ENCODE peak calls at places on chromosomes 7 and 10, in five cellular contexts. W, B, C, Z and L are unnamed samples.

GRCh38 chr7:598899-599298 is 79.3 kb upstream of the PDGFA start:
- DNase-seq in B (no peak), W (no peak), C (no peak), Z (no peak), L (no peak)

GRCh38 chr7:116258734-116259133 is 48.4 kb downstream of the TES start:
- DNase-seq in W (no peak), Z (no peak), C (no peak), B (peak; percentile 79), L (no peak)

GRCh38 chr7:130649004-130649790 is 19.4 kb downstream of the COPG2 start:
- DNase-seq in W (no peak), B (peak; percentile 86), C (no peak), Z (no peak), L (no peak)

GRCh38 chr7:125899577-125899976 is 970.0 kb upstream of the POT1 start:
- DNase-seq in B (no peak), C (no peak), W (no peak), Z (no peak), L (no peak)

GRCh38 chr7:36787933-36788378 is 63.7 kb upstream of the AOAH start:
- DNase-seq in B (no peak), Z (no peak), W (no peak), C (no peak), L (no peak)

GRCh38 chr10:114274616-114275453 is 35.8 kb downstream of the VWA2 start:
- DNase-seq in B (no peak), Z (no peak), C (no peak), W (no peak), L (no peak)

GRCh38 chr7:158819571-158820203 is 9.6 kb downstream of the ESYT2 start:
- DNase-seq in C (no peak), W (no peak), B (no peak), Z (no peak), L (no peak)

GRCh38 chr10:58963723-58964124 is 212.7 kb upstream of the PHYHIPL start:
- DNase-seq in B (no peak), C (no peak), Z (no peak), W (no peak), L (no peak)

GRCh38 chr7:50227623-50228618 is 76.6 kb upstream of the IKZF1 start:
- DNase-seq in W (no peak), B (no peak), Z (no peak), C (no peak), L (no peak)

GRCh38 chr10:23291551-23292334 is 52.9 kb downstream of the C10orf67 start:
- DNase-seq in B (no peak), C (no peak), W (no peak), Z (no peak), L (no peak)

GRCh38 chr7:4144801-4145470 is 537.2 kb upstream of the FOXK1 start:
- DNase-seq in W (peak; percentile 70), Z (no peak), B (peak; percentile 28), C (no peak), L (peak; percentile 46)

GRCh38 chr7:82430518-82431465 is 12.8 kb downstream of the CACNA2D1 start:
- DNase-seq in B (peak; percentile 86), C (no peak), Z (no peak), W (no peak), L (no peak)

GRCh38 chr10:95814011-95814727 is 58.2 kb downstream of the ENTPD1 start:
- DNase-seq in Z (no peak), C (no peak), B (peak; percentile 89), W (no peak), L (no peak)

GRCh38 chr10:77904110-77904860 is 22.3 kb downstream of the DLG5 start:
- DNase-seq in W (no peak), Z (no peak), C (no peak), B (no peak), L (no peak)

GRCh38 chr7:50641442-50642405 is 76.5 kb upstream of the DDC start:
- DNase-seq in C (no peak), Z (no peak), B (no peak), W (no peak), L (no peak)

GRCh38 chr10:74825033-74825370 is 1.4 kb upstream of the KAT6B start:
- DNase-seq in C (no peak), B (no peak), W (peak; percentile 69), Z (peak; percentile 56), L (peak; percentile 70)

DNA sequence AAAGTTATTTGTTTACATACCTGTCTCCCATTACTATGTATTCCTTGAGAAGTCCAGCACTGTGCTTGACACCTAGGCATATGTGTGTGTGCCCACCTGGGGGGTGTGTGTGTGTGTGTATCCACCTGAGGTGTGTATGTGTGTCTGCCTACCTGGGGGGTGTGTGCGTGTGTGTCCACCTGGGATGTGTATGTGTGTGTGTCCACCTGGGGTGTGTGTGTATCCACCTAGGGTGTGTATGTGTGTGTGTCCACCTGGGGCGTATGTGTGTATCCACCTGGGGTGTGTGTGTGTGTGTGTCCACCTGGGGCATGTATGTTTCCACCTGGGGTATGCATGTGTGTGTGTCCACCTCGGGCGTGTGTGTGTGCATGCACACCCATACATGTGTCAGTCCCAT is 603.5 kb downstream of the PHTF2 start:
- DNase-seq in C (no peak), W (no peak), Z (no peak), B (no peak), L (no peak)
- H3K27ac ChIP-seq in C (no peak overlapping the region), W (no peak overlapping the region), Z (no peak overlapping the region), B (no peak overlapping the region), L (no peak overlapping the region)

GRCh38 chr7:100582650-100583049 is 3.3 kb downstream of the LRCH4 start:
- DNase-seq in B (no peak), W (no peak), C (no peak), Z (no peak), L (no peak)

GRCh38 chr7:100583132-100584045 is 2.5 kb downstream of the LRCH4 start:
- DNase-seq in C (no peak), B (peak; percentile 67), W (no peak), Z (no peak), L (peak; percentile 95)

GRCh38 chr7:100582041-100582579 is 3.8 kb downstream of the LRCH4 start:
- DNase-seq in W (no peak), Z (peak; percentile 79), B (no peak), C (no peak), L (no peak)

GRCh38 chr7:100578246-100579183 is 4.8 kb upstream of the SAP25 start:
- DNase-seq in W (no peak), B (no peak), Z (no peak), C (no peak), L (no peak)

DNA sequence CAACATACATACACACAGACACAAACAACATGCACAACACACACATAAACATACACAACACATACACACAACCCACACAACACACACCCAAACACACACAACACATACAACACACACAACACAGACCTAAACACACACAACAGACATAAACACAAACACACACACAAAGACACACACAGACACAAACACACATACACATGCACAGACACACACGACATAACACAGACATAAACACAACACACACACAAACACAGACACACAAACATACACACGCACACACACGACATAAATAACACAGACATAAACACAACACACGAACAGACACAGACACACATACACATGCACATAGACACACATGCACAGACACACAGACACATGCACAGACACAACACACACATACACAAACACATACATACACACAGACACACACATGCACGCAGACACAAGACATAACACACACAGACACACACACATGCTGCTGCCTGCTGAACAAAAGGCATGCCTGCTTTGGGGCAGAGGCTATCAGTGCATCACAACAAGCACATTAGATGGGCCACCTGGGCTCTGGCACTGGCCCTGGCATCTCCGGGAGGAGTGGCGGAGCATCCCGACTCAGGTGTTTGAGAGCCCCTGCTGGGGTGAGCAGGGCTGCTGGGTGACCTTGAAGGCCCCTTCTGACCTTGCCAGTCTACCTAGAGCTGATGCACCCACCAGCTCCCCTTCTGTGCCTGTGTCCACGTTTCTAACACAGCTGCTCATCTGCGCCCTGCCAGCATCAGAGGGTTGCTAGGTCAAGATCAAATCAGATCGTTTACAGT is 5.3 kb downstream of the LRCH4 start:
- DNase-seq in W (no peak), C (no peak), Z (no peak), B (no peak), L (no peak)
- TF ChIP-seq POLR2A in W (no peak), C (no peak), Z (no peak), B (no peak), L (no peak)

DNA sequence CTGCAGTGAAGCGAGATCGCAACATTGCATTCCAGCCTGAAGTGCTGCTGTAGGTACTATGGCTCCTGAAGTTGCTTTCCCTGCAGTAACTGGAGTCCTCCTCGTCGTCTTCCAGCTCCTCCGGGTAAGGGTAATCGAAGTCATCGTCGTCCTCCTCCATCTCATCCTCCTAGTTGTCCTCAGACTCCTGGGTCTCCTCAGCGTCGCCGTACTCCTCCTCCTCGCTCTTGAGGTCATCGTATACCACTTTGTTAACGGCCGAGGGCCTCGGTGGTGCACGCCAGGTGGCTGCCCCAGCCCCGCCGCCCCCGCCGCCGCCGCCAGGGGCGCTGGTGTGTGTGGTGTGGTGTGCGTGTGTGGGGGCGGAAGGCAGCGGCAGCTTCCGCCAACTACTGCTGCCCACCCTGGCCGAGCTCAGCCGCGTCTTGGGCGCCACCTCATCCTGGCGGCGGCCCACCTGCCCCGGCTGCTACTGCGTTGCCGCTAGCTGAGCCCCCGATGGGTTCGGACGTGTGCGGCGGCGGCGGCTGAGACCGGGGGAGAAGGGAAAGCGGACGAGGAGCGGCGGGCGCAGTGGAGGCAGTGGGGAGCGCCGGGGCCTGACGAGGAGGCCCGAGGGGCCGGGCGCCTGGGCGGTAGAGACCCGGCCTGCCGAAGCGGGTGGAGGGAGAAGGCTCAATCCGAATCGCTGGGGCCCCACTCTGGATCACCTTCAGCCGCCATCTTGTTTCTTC is 11.8 kb upstream of the ACBD5 start:
- DNase-seq in Z (peak; percentile 66), C (no peak), W (peak; percentile 52), B (peak; percentile 27), L (peak; percentile 83)
- TF ChIP-seq CTCF in Z (peak; percentile 22), C (no peak), W (peak; percentile 15), B (no peak), L (peak; percentile 93)

DNA sequence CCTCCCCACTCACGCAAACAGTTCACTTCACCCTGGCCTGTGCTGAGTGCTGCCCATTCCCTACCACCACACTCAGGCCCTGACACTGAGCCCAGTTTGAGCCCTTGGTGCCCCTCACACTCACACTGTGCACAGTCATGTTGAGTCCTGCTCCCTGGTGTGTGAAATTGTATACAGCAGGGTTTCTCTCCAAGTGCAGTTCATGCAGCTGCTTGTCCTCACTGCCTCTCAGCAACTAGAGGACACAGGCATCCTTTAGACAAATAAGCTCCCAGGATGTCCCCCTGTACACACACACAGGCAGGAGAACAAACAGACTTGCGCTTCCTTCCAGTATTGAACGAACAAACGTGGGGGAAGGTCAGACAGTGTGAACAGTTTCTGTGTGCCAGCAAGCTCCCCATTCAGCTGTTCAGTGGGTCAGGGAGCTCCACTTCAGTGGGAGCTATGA is 6.8 kb downstream of the MYO1G start:
- DNase-seq in C (no peak), W (no peak), Z (no peak), B (no peak), L (no peak)
- H3K27ac ChIP-seq in C (no peak overlapping the region), W (no peak overlapping the region), Z (no peak overlapping the region), B (no peak overlapping the region), L (no peak overlapping the region)

DNA sequence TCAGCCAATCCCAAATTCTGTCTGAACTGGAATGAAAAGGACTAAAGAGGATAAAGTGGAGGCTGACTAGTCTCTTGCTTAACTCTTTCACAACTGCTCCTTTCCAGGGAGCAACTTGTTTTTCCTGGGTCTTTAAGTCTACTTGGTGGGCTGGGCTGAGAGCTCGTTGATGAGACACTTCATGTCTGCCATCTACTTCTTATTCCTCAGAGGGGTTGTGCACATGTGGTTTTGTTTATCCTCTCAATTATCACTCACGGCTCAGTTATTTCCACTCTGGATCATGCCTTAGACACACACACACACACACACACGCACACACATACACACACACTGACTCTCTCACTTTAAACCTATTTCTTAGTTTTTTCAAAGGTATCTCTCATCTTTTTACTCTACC is 298.6 kb upstream of the MTPN start:
- DNase-seq in C (no peak), B (no peak), W (no peak), Z (no peak), L (no peak)
- TF ChIP-seq POLR2A in C (no peak), B (no peak), W (no peak), Z (no peak), L (no peak)